ENCODE peak calls at places on chromosomes 5 and 9, in six cellular contexts. P is fibroblast of mammary gland; M is cardiac fibroblast; F is activated CD4-positive, alpha-beta T cell treated with anti-CD3 and anti-CD28 coated beads for 1 hour; H is T1000; E is kidney tubule cell. O is an unnamed sample.

GRCh38 chr5:81789033-81789432 is 38.1 kb upstream of the SSBP2 start:
- DNase-seq in P (peak), M (peak), F (no peak), H (no peak), E (peak), O (no peak)

GRCh38 chr5:53249529-53249928 is 140.0 kb upstream of the MOCS2 start:
- DNase-seq in P (peak), M (peak), F (no peak), H (peak), E (peak), O (no peak)

GRCh38 chr5:172491481-172491880 is 37.2 kb upstream of the SH3PXD2B start:
- DNase-seq in P (no peak), M (no peak), F (no peak), H (no peak), E (peak), O (no peak)

GRCh38 chr9:107243757-107244156 is 39.3 kb upstream of the RAD23B start:
- DNase-seq in P (peak), M (no peak), F (no peak), H (no peak), E (peak), O (no peak)

GRCh38 chr5:113123563-113123962 is 147.0 kb downstream of the DCP2 start:
- DNase-seq in P (peak), M (no peak), F (no peak), H (no peak), E (peak), O (no peak)

GRCh38 chr9:109475526-109475925 is 22.6 kb downstream of the PTPN3 start:
- DNase-seq in P (no peak), M (no peak), F (no peak), H (no peak), E (no peak), O (no peak)

GRCh38 chr5:147441191-147441695 is 68.6 kb downstream of the DPYSL3 start:
- DNase-seq in P (no peak), M (no peak), F (no peak), H (no peak), E (no peak), O (no peak)

GRCh38 chr5:35458824-35459207 is 158.8 kb upstream of the SPEF2 start:
- DNase-seq in P (no peak), M (no peak), F (no peak), H (no peak), E (peak), O (no peak)

GRCh38 chr5:148796931-148797330 is 29.5 kb upstream of the ADRB2 start:
- DNase-seq in P (no peak), M (no peak), F (no peak), H (no peak), E (peak), O (no peak)

GRCh38 chr5:56244676-56245075 is 11.5 kb upstream of the ANKRD55 start:
- DNase-seq in P (no peak), M (peak), F (no peak), H (no peak), E (no peak), O (no peak)

GRCh38 chr5:154467655-154468354 is 10.2 kb downstream of the HAND1 start:
- DNase-seq in P (peak), M (peak), F (peak), H (peak), E (peak), O (peak)

GRCh38 chr5:1763548-1763911 is 36.1 kb downstream of the MRPL36 start:
- DNase-seq in P (peak), M (peak), F (no peak), H (no peak), E (peak), O (peak)

GRCh38 chr9:13411827-13412226 is 132.3 kb upstream of the MPDZ start:
- DNase-seq in P (no peak), M (peak), F (no peak), H (no peak), E (no peak), O (no peak)

GRCh38 chr9:78786794-78787193 is 489.9 kb downstream of the PSAT1 start:
- DNase-seq in P (no peak), M (no peak), F (no peak), H (no peak), E (peak), O (no peak)

GRCh38 chr5:32233696-32234447 is 59.8 kb upstream of the GOLPH3 start:
- DNase-seq in P (peak), M (peak), F (no peak), H (no peak), E (peak), O (no peak)

GRCh38 chr5:67588389-67588788 is 391.8 kb upstream of the CD180 start:
- DNase-seq in P (no peak), M (peak), F (no peak), H (no peak), E (no peak), O (no peak)

GRCh38 chr5:58260243-58260642 is 199.6 kb downstream of the PLK2 start:
- DNase-seq in P (no peak), M (no peak), F (no peak), H (no peak), E (no peak), O (no peak)

GRCh38 chr9:107049046-107049824 is 186.3 kb downstream of the ZNF462 start:
- DNase-seq in P (no peak), M (no peak), F (no peak), H (no peak), E (peak), O (no peak)

GRCh38 chr5:151628112-151628823 is 37.1 kb upstream of the FAT2 start:
- DNase-seq in P (no peak), M (peak), F (no peak), H (no peak), E (no peak), O (no peak)

GRCh38 chr5:141051526-141051876 is 327 bp downstream of the PCDHB1 start:
- DNase-seq in P (no peak), M (no peak), F (no peak), H (no peak), E (no peak), O (no peak)

GRCh38 chr9:97220894-97221477 is 86.5 kb upstream of the CCDC180 start:
- DNase-seq in P (no peak), M (no peak), F (no peak), H (no peak), E (no peak), O (no peak)

GRCh38 chr9:109498195-109499060 is at the start of gene PTPN3:
- DNase-seq in P (no peak), M (no peak), F (no peak), H (no peak), E (peak), O (no peak)

GRCh38 chr5:132064140-132064539 is 3.7 kb downstream of the IL3 start:
- DNase-seq in P (no peak), M (no peak), F (no peak), H (no peak), E (no peak), O (no peak)

GRCh38 chr9:134403682-134404301 is 77.5 kb downstream of the RXRA start:
- DNase-seq in P (peak), M (peak), F (peak), H (no peak), E (no peak), O (peak)

GRCh38 chr5:21774791-21775190 is 1078.4 kb downstream of the CDH12 start:
- DNase-seq in P (peak), M (no peak), F (no peak), H (peak), E (peak), O (no peak)

GRCh38 chr9:104850771-104851170 is 77.2 kb downstream of the ABCA1 start:
- DNase-seq in P (no peak), M (no peak), F (no peak), H (no peak), E (no peak), O (no peak)

O was measured in naive thymus-derived CD8-positive, alpha-beta T cell.